ENCODE peak calls at places on chromosome 14, in seven cellular contexts. I is HS-5; R is activated CD8-positive, alpha-beta T cell treated with anti-CD3 and anti-CD28 coated beads for 36 hours; P is dorsolateral prefrontal cortex; Z is AG04449; G is mesendoderm; Y is mucosa of gallbladder. C is an unnamed sample.

GRCh38 chr14:105214324-105214915 is 33.3 kb upstream of the NUDT14 start:
- DNase-seq in I (no peak), R (no peak), P (no peak), Z (no peak), G (no peak), Y (no peak), C (no peak)

GRCh38 chr14:53509227-53509822 is 356.2 kb upstream of the DDHD1 start:
- DNase-seq in I (no peak), R (no peak), P (no peak), Z (no peak), G (peak; percentile 13), Y (peak; percentile 14), C (no peak)

GRCh38 chr14:94654071-94654974 is 42.1 kb downstream of the SERPINA3 start:
- DNase-seq in I (no peak), R (no peak), P (no peak), Z (no peak), G (peak; percentile 34), Y (no peak), C (no peak)

GRCh38 chr14:21382095-21382494 is 1.7 kb downstream of the SUPT16H start:
- DNase-seq in I (no peak), R (no peak), P (no peak), Z (no peak), G (peak; percentile 27), Y (no peak), C (no peak)

GRCh38 chr14:47262801-47263200 is 412.6 kb downstream of the MDGA2 start:
- DNase-seq in I (peak; percentile 30), R (no peak), P (no peak), Z (no peak), G (no peak), Y (no peak), C (no peak)

GRCh38 chr14:83923836-83924235 is 1606.1 kb upstream of the FLRT2 start:
- DNase-seq in I (no peak), R (no peak), P (no peak), Z (no peak), G (peak; percentile 43), Y (no peak), C (no peak)

GRCh38 chr14:32258574-32258973 is 55.5 kb upstream of the RNU6-8 start:
- DNase-seq in I (no peak), R (no peak), P (no peak), Z (no peak), G (no peak), Y (no peak), C (no peak)

GRCh38 chr14:103185051-103186027 is 62.1 kb downstream of the TNFAIP2 start:
- DNase-seq in I (no peak), R (no peak), P (no peak), Z (no peak), G (peak; percentile 57), Y (no peak), C (peak; percentile 17)

GRCh38 chr14:24463806-24464785 is 21.5 kb upstream of the SDR39U1 start:
- DNase-seq in I (no peak), R (no peak), P (no peak), Z (no peak), G (no peak), Y (no peak), C (no peak)